ENCODE peak calls at places on chromosomes 5 and 9, in six cellular contexts. P is CD8-positive, alpha-beta T cell; M is ascending aorta; C is tibial artery; J is CD4-positive, CD25-positive, alpha-beta regulatory T cell; H is IMR-90. O is an unnamed sample.

GRCh38 chr5:176915906-176916305 is 16.8 kb upstream of the HK3 start:
- DNase-seq in P (no peak), M (no peak), C (no peak), J (no peak), H (no peak), O (no peak)

GRCh38 chr9:108683245-108683644 is 172.5 kb downstream of the ACTL7B start:
- DNase-seq in P (no peak), M (no peak), C (no peak), J (no peak), H (no peak), O (no peak)

GRCh38 chr9:14989811-14990210 is 79.6 kb upstream of the FREM1 start:
- DNase-seq in P (no peak), M (no peak), C (no peak), J (no peak), H (no peak), O (no peak)

GRCh38 chr5:161287436-161287835 is 259.1 kb downstream of the GABRB2 start:
- DNase-seq in P (no peak), M (no peak), C (no peak), J (no peak), H (no peak), O (no peak)

GRCh38 chr9:108168451-108168850 is 678.9 kb upstream of the KLF4 start:
- DNase-seq in P (no peak), M (no peak), C (peak; percentile 35), J (no peak), H (peak; percentile 35), O (no peak)

GRCh38 chr9:132182609-132183073 is 20.8 kb downstream of the NTNG2 start:
- DNase-seq in P (no peak), M (no peak), C (no peak), J (no peak), H (no peak), O (no peak)

GRCh38 chr9:136398286-136398685 is 1.7 kb downstream of the SNAPC4 start:
- DNase-seq in P (no peak), M (no peak), C (no peak), J (no peak), H (no peak), O (no peak)

GRCh38 chr9:115367780-115368179 is 249.8 kb upstream of the TNC start:
- DNase-seq in P (no peak), M (no peak), C (no peak), J (no peak), H (peak; percentile 76), O (no peak)

GRCh38 chr5:20368581-20368980 is 380.6 kb upstream of the CDH18 start:
- DNase-seq in P (no peak), M (no peak), C (no peak), J (no peak), H (no peak), O (no peak)

GRCh38 chr5:82365744-82366228 is 87.6 kb upstream of the RPS23 start:
- DNase-seq in P (no peak), M (no peak), C (no peak), J (no peak), H (peak; percentile 80), O (no peak)

GRCh38 chr5:149367249-149367971 is 9.6 kb downstream of the PCYOX1L start:
- DNase-seq in P (peak; percentile 38), M (no peak), C (no peak), J (peak; percentile 27), H (peak; percentile 70), O (peak; percentile 91)

GRCh38 chr5:1793301-1793740 is 6.3 kb downstream of the MRPL36 start:
- DNase-seq in P (no peak), M (no peak), C (peak; percentile 7), J (no peak), H (peak; percentile 15), O (no peak)

GRCh38 chr5:88503065-88503394 is 234.4 kb upstream of the TMEM161B start:
- DNase-seq in P (no peak), M (no peak), C (no peak), J (no peak), H (no peak), O (no peak)

DNA sequence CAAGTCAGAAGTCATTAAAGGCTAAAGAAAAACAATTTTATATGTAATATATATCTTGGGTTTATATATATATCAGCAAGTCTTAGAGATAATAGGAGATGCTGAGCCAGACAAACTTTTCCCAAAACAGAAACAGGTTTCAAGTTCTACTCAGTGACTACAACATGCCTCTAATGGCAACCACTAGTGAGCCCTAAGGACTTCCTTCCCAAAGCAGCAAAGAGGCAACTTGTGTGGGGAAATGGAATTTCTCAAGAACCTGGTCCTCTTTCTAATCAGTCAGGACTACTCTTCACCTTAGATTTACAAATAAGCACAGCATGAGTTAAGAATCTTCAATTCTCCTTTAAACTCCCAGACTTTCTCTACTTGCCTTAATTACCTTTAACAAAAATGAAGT is 17.6 kb downstream of the RNF38 start:
- DNase-seq in P (no peak), M (no peak), C (no peak), J (no peak), H (peak; percentile 21), O (no peak)
- H3K27ac ChIP-seq in P (no peak overlapping the region), M (no peak overlapping the region), C (no peak overlapping the region), J (no peak overlapping the region), H (no peak overlapping the region), O (no peak overlapping the region)

GRCh38 chr9:23721466-23721865 is 104.6 kb downstream of the ELAVL2 start:
- DNase-seq in P (no peak), M (no peak), C (no peak), J (no peak), H (no peak), O (no peak)

GRCh38 chr9:23717505-23717904 is 108.5 kb downstream of the ELAVL2 start:
- DNase-seq in P (no peak), M (no peak), C (no peak), J (no peak), H (no peak), O (no peak)
- H3K4me3 ChIP-seq in P (no peak overlapping the region), M (no peak overlapping the region), C (no peak overlapping the region), J (no peak overlapping the region), H (no peak overlapping the region), O (no peak overlapping the region)

GRCh38 chr9:137550241-137550621 is at the start of gene PNPLA7:
- DNase-seq in P (peak; percentile 38), M (peak; percentile 73), C (peak; percentile 95), J (peak; percentile 52), H (peak; percentile 43), O (no peak)

GRCh38 chr9:137555179-137555578 is 3.5 kb downstream of the MRPL41 start:
- DNase-seq in P (no peak), M (no peak), C (no peak), J (no peak), H (no peak), O (no peak)

GRCh38 chr9:137554349-137554748 is 2.7 kb downstream of the MRPL41 start:
- DNase-seq in P (no peak), M (no peak), C (no peak), J (no peak), H (no peak), O (no peak)

GRCh38 chr9:137550958-137551655 is 572 bp upstream of the MRPL41 start:
- DNase-seq in P (no peak), M (no peak), C (peak; percentile 62), J (no peak), H (peak; percentile 44), O (no peak)

GRCh38 chr9:137551656-137552534 is at the start of gene MRPL41:
- DNase-seq in P (peak; percentile 81), M (peak; percentile 56), C (peak; percentile 82), J (peak; percentile 84), H (peak; percentile 68), O (peak; percentile 96)
- H3K4me1 ChIP-seq in P (peaks cover 15% of the 10 kb centered on the region), M (peaks cover 18% of the 10 kb centered on the region), C (no peaks in the 10 kb centered on the region), J (peaks cover 15% of the 10 kb centered on the region), H (peaks cover 5% of the 10 kb centered on the region), O (peaks cover 11% of the 10 kb centered on the region)

GRCh38 chr5:74686962-74687751 is 2.1 kb downstream of the HEXB start:
- DNase-seq in P (no peak), M (no peak), C (no peak), J (no peak), H (peak; percentile 67), O (no peak)

GRCh38 chr5:74685979-74686631 is 1.1 kb downstream of the HEXB start:
- DNase-seq in P (no peak), M (no peak), C (peak; percentile 38), J (no peak), H (peak; percentile 68), O (peak; percentile 84)

GRCh38 chr5:74682636-74683035 is 2.4 kb upstream of the HEXB start:
- DNase-seq in P (no peak), M (no peak), C (no peak), J (no peak), H (no peak), O (no peak)

GRCh38 chr5:74679968-74680367 is 5.1 kb upstream of the HEXB start:
- DNase-seq in P (no peak), M (no peak), C (no peak), J (no peak), H (peak; percentile 70), O (no peak)

DNA sequence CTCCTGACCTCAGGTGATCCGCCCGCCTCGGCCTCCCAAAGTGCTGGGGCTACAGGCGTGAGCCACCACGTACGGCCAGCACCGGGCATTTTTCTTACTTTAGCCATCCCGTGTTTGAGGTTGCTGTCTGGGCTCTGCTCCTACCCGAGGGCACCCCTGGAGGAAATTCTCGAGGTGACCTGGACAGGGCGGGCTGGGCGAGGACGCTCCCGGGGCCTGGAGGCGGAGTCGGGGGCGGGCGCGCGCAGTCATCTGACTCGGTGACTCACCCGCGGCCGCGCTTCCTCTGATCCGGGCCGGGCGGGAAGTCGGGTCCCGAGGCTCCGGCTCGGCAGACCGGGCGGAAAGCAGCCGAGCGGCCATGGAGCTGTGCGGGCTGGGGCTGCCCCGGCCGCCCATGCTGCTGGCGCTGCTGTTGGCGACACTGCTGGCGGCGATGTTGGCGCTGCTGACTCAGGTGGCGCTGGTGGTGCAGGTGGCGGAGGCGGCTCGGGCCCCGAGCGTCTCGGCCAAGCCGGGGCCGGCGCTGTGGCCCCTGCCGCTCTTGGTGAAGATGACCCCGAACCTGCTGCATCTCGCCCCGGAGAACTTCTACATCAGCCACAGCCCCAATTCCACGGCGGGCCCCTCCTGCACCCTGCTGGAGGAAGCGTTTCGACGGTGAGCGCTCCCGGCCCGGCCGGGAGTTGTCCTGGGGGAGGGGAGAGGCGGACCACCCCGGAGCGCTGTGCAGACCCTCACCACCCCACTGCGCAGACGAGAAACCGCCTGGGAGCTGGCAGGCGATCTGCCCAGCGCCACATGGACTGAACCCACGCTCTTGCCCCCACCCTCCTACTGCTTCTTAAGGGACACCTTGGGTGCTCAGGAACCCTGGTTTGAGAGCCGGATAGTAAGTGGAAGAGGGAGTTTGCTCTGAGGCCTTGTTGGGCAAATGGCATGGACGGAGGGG is at the start of gene HEXB:
- DNase-seq in P (peak; percentile 82), M (peak; percentile 58), C (peak; percentile 89), J (peak; percentile 69), H (peak; percentile 76), O (peak; percentile 88)
- H3K27ac ChIP-seq in P (peak within 1 kb of the TSS; percentile 63), M (peak within 1 kb of the TSS; percentile 91), C (peak within 1 kb of the TSS; percentile 76), J (peak within 1 kb of the TSS; percentile 69), H (peak within 1 kb of the TSS; percentile 73), O (peak within 1 kb of the TSS; percentile 22)

DNA sequence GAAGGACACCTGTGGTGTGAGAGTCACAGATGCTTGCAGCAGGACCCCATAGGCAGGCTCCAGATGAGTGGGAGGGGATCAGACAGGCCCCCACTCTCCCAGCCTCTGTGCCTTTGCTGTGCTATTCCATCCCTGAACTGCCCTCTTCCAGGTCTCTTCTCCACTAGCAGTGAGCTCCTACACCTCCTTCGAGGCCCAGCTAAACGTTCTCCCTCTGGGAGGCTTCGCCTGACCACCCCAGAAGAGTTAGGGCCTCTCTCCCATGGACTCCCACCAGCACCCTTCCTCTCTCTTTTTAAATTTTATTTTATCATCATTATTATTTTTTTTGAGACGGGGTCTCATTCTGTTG is 35.9 kb upstream of the STRBP start:
- DNase-seq in P (no peak), M (no peak), C (no peak), J (no peak), H (no peak), O (no peak)
- H3K4me3 ChIP-seq in P (peak overlapping the region; percentile 30), M (no peak overlapping the region), C (no peak overlapping the region), J (no peak overlapping the region), H (no peak overlapping the region), O (peak overlapping the region; percentile 48)